ENCODE peak calls at places on chromosomes 3 and 15, in four cellular contexts. B, X, V and Y are unnamed samples.

GRCh38 chr3:111874177-111874820 is 15.2 kb downstream of the PHLDB2 start:
- DNase-seq in V (no peak), X (peak), B (no peak), Y (no peak)

GRCh38 chr3:128316456-128316855 is 150.2 kb downstream of the DNAJB8 start:
- DNase-seq in B (no peak), V (peak), X (peak), Y (peak)

GRCh38 chr3:127886276-127886862 is 28.7 kb upstream of the KBTBD12 start:
- DNase-seq in X (no peak), B (no peak), V (no peak), Y (no peak)

GRCh38 chr15:84079885-84080777 is 155.4 kb upstream of the GOLGA6L4 start:
- DNase-seq in B (peak), V (peak), X (no peak), Y (peak)

GRCh38 chr3:168040624-168041208 is 55.0 kb downstream of the GOLIM4 start:
- DNase-seq in X (peak), B (no peak), V (no peak), Y (no peak)

GRCh38 chr15:65862682-65863081 is 6.6 kb upstream of the RAB11A start:
- DNase-seq in V (no peak), X (peak), B (no peak), Y (peak)

GRCh38 chr3:32990116-32990515 is 38.7 kb downstream of the CCR4 start:
- DNase-seq in X (no peak), V (no peak), B (no peak), Y (no peak)

GRCh38 chr3:57764794-57765193 is 8.7 kb downstream of the SLMAP start:
- DNase-seq in B (no peak), X (no peak), V (no peak), Y (no peak)

GRCh38 chr3:136578290-136578689 is 173.9 kb downstream of the STAG1 start:
- DNase-seq in B (no peak), X (no peak), V (no peak), Y (no peak)

GRCh38 chr3:136576279-136577009 is 175.7 kb downstream of the STAG1 start:
- DNase-seq in X (no peak), V (no peak), B (no peak), Y (no peak)

GRCh38 chr3:136577791-136578190 is 174.4 kb downstream of the STAG1 start:
- DNase-seq in V (no peak), B (no peak), X (no peak), Y (no peak)
- H3K4me3 ChIP-seq in V (no peak), B (no peak), X (no peak), Y (no peak)

GRCh38 chr3:126654571-126655393 is at the start of gene TXNRD3:
- DNase-seq in B (peak), V (peak), X (peak), Y (peak)
- H3K27ac ChIP-seq in B (peak), V (peak), X (peak), Y (no peak)

GRCh38 chr15:70710714-70711113 is 52.6 kb downstream of the UACA start:
- DNase-seq in X (no peak), V (no peak), B (no peak), Y (no peak)

GRCh38 chr15:70713547-70714414 is 49.6 kb downstream of the UACA start:
- DNase-seq in B (no peak), V (no peak), X (no peak), Y (no peak)

GRCh38 chr15:70717237-70717793 is 46.0 kb downstream of the UACA start:
- DNase-seq in B (no peak), V (no peak), X (no peak), Y (no peak)

GRCh38 chr15:70715840-70716510 is 47.4 kb downstream of the UACA start:
- DNase-seq in B (no peak), V (no peak), X (no peak), Y (no peak)

GRCh38 chr15:70714575-70714974 is 48.8 kb downstream of the UACA start:
- DNase-seq in X (no peak), B (no peak), V (no peak), Y (no peak)
- H3K4me3 ChIP-seq in X (no peak), B (no peak), V (no peak), Y (no peak)

DNA sequence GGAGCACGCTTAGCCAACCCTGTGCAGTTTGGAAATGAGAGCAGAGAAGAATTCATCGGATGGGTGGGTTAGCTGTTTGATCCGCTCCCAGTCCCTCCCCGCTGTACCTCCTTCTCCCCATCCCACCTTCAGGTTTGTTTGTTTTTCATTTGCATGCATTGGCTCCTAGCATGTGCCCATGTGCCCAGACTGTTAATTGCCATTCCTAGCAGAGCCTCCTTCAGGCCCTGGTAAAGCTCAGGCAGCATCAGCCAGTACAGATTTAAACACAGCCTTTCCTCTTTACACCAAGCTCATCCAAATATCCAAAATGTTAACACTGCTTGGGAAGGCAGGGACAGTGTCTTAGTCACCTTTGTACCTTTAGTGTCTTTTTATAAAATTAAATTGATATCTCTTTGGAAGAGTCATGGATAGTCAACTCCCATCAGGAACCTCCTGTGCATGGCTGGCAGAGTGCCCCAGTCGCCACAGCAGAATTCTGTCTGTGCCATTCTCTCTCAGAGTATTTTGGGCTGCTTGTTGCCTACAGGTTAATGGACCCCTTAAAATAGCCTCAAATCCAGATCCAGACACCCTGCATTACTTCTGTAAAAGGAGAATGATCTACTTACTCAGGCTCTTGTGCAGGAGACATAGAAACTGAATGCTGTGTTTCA is 244.1 kb downstream of the LSAMP start:
- DNase-seq in X (no peak), V (no peak), B (peak), Y (no peak)
- H3K27ac ChIP-seq in X (no peak), V (no peak), B (no peak), Y (no peak)

GRCh38 chr3:37173806-37174205 is 576 bp downstream of the LRRFIP2 start:
- DNase-seq in X (no peak), V (no peak), B (no peak), Y (no peak)
- H3K4me3 ChIP-seq in X (no peak), V (no peak), B (peak), Y (peak)

GRCh38 chr15:90340345-90340744 is 11.7 kb upstream of the ZNF774 start:
- DNase-seq in B (no peak), X (no peak), V (no peak), Y (no peak)

GRCh38 chr15:90342655-90343054 is 9.4 kb upstream of the ZNF774 start:
- DNase-seq in X (no peak), B (no peak), V (no peak), Y (peak)

GRCh38 chr15:90336705-90337141 is 15.4 kb upstream of the ZNF774 start:
- DNase-seq in X (no peak), B (no peak), V (no peak), Y (no peak)

GRCh38 chr15:90337256-90337655 is 14.8 kb upstream of the ZNF774 start:
- DNase-seq in X (no peak), B (no peak), V (no peak), Y (no peak)

GRCh38 chr15:90338483-90338980 is 13.6 kb upstream of the ZNF774 start:
- DNase-seq in V (no peak), B (no peak), X (no peak), Y (no peak)
- H3K27ac ChIP-seq in V (no peak), B (no peak), X (no peak), Y (no peak)

GRCh38 chr3:12553921-12554391 is 2.9 kb upstream of the MKRN2 start:
- DNase-seq in X (peak), B (no peak), V (peak), Y (peak)
- H3K4me3 ChIP-seq in X (peak), B (peak), V (peak), Y (peak)

DNA sequence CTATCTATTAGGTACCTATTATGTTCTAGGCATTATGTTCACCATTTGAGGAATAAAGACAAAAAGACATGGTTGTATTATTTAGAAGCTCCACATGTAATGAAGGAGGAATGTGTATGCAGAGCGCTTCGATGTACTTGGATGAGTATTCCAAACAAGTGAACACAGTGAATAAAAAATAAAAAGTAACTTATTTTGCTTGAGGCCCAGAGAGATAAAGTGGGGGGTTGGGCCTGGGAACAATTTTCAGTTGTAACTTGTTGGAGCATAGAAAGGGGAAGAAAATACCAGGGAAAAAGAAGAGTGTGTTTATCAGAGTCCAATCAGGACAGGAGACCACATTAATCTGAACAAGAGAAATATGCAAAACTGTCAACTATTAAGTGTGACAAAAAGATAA is 445.7 kb upstream of the BCHE start:
- DNase-seq in V (no peak), X (no peak), B (no peak), Y (no peak)
- H3K27ac ChIP-seq in V (no peak), X (no peak), B (no peak), Y (no peak)

GRCh38 chr15:70099966-70100494 is 2.3 kb upstream of the TLE3 start:
- DNase-seq in X (peak), V (no peak), B (no peak), Y (no peak)

GRCh38 chr15:70100495-70101331 is 3.0 kb upstream of the TLE3 start:
- DNase-seq in B (no peak), V (peak), X (peak), Y (peak)

GRCh38 chr15:70102827-70103226 is 5.1 kb upstream of the TLE3 start:
- DNase-seq in V (no peak), X (no peak), B (no peak), Y (no peak)

GRCh38 chr15:70099167-70099965 is 1.6 kb upstream of the TLE3 start:
- DNase-seq in X (peak), B (peak), V (peak), Y (peak)

DNA sequence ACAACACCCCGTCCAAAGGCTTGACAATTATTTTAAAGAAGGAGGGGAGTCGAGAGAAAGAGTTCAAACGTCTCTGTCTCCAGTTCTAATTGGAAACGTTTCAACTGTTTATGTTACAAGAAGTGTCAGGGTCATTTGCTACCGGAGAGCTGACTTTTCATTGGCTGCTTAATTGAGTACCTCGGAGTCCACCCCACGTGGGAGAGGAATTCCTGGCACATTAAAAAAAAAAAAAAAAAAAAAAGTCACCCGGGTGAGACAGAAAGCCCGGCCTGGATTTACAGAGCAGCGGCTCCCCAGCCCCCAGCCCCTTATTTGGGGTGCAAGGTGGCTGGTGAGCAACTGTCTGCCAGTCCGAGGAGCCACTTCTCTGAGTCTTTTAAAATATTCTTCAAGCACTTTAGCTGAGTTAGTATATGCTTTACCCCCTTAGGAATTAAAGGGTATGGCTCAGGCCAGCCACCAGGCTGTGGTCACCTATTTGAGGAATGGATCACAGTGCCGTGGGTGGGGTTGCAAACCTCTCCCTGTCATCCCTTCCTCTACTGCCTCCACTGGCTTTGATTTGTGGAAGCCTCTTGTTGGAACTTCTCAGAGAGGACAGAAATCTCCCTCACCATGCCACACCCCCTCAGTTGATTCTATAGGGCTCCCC is 3.9 kb upstream of the TLE3 start:
- DNase-seq in X (peak), V (peak), B (no peak), Y (no peak)
- H3K4me3 ChIP-seq in X (peak), V (no peak), B (peak), Y (no peak)

DNA sequence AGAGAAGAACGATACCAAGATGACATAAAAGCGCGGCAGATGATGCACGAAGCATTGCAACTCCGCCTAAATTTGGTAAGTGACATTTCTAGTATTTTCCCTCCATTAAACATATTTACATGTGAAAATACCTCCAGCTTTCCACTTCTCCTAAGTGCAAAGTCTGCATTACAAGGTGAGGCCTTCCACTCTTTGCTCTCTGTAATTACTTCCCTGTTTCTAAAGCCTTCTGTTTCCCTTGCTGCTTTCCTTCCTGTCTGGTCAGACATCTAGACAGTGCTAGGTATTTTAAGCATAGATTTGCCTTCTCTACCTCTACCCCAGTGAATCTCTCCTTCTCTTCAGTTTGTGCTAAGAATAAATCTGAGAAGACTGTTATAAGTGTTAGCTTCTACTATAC is 1.9 kb downstream of the P2RY12 start:
- DNase-seq in X (no peak), B (no peak), V (no peak), Y (no peak)
- H3K27ac ChIP-seq in X (no peak), B (peak), V (no peak), Y (no peak)